ENCODE peak calls at places on chromosome 14, in nine cellular contexts. One of them, this sample, is unnamed.

GRCh38 chr14:79825046-79825521 is 386.2 kb downstream of the DIO2 start:
- DNase-seq in activated CD8-positive, alpha-beta memory T cell treated with anti-CD3 and anti-CD28 coated beads, Interleukin-2, amount 10 ng/mL, durations not matched to agents 7 days and 5 days: no peak
- DNase-seq in brain microvascular endothelial cell: no peak
- DNase-seq in caudate nucleus: no peak
- DNase-seq in mesothelial cell of epicardium: no peak
- DNase-seq in naive B cell: no peak
- DNase-seq in NCI-H2081: no peak
- DNase-seq in Daoy: no peak
- DNase-seq in GM23338: no peak
- DNase-seq in this sample: no peak

GRCh38 chr14:102544745-102545460 is 35.3 kb upstream of the ANKRD9 start:
- DNase-seq in activated CD8-positive, alpha-beta memory T cell treated with anti-CD3 and anti-CD28 coated beads, Interleukin-2, amount 10 ng/mL, durations not matched to agents 7 days and 5 days: peak
- DNase-seq in brain microvascular endothelial cell: no peak
- DNase-seq in caudate nucleus: no peak
- DNase-seq in mesothelial cell of epicardium: no peak
- DNase-seq in naive B cell: peak
- DNase-seq in NCI-H2081: no peak
- DNase-seq in Daoy: no peak
- DNase-seq in GM23338: peak
- DNase-seq in this sample: peak

GRCh38 chr14:24801024-24801423 is 167.0 kb upstream of the GZMB start:
- DNase-seq in activated CD8-positive, alpha-beta memory T cell treated with anti-CD3 and anti-CD28 coated beads, Interleukin-2, amount 10 ng/mL, durations not matched to agents 7 days and 5 days: no peak
- DNase-seq in brain microvascular endothelial cell: no peak
- DNase-seq in caudate nucleus: no peak
- DNase-seq in mesothelial cell of epicardium: no peak
- DNase-seq in naive B cell: no peak
- DNase-seq in NCI-H2081: no peak
- DNase-seq in Daoy: no peak
- DNase-seq in GM23338: no peak
- DNase-seq in this sample: no peak

GRCh38 chr14:81831128-81831815 is 297.6 kb upstream of the SEL1L start:
- DNase-seq in activated CD8-positive, alpha-beta memory T cell treated with anti-CD3 and anti-CD28 coated beads, Interleukin-2, amount 10 ng/mL, durations not matched to agents 7 days and 5 days: no peak
- DNase-seq in brain microvascular endothelial cell: no peak
- DNase-seq in caudate nucleus: no peak
- DNase-seq in mesothelial cell of epicardium: no peak
- DNase-seq in naive B cell: no peak
- DNase-seq in NCI-H2081: no peak
- DNase-seq in Daoy: no peak
- DNase-seq in GM23338: peak
- DNase-seq in this sample: peak

GRCh38 chr14:102590667-102591099 is 1.8 kb upstream of the RCOR1 start:
- DNase-seq in activated CD8-positive, alpha-beta memory T cell treated with anti-CD3 and anti-CD28 coated beads, Interleukin-2, amount 10 ng/mL, durations not matched to agents 7 days and 5 days: no peak
- DNase-seq in brain microvascular endothelial cell: no peak
- DNase-seq in caudate nucleus: no peak
- DNase-seq in mesothelial cell of epicardium: no peak
- DNase-seq in naive B cell: no peak
- DNase-seq in NCI-H2081: no peak
- DNase-seq in Daoy: peak
- DNase-seq in GM23338: peak
- DNase-seq in this sample: peak

GRCh38 chr14:81211844-81212243 is 8.9 kb downstream of the GTF2A1 start:
- DNase-seq in activated CD8-positive, alpha-beta memory T cell treated with anti-CD3 and anti-CD28 coated beads, Interleukin-2, amount 10 ng/mL, durations not matched to agents 7 days and 5 days: no peak
- DNase-seq in brain microvascular endothelial cell: peak
- DNase-seq in caudate nucleus: no peak
- DNase-seq in mesothelial cell of epicardium: no peak
- DNase-seq in naive B cell: peak
- DNase-seq in NCI-H2081: no peak
- DNase-seq in Daoy: no peak
- DNase-seq in GM23338: peak
- DNase-seq in this sample: peak

GRCh38 chr14:26414933-26415332 is 182.9 kb downstream of the NOVA1 start:
- DNase-seq in activated CD8-positive, alpha-beta memory T cell treated with anti-CD3 and anti-CD28 coated beads, Interleukin-2, amount 10 ng/mL, durations not matched to agents 7 days and 5 days: no peak
- DNase-seq in brain microvascular endothelial cell: no peak
- DNase-seq in caudate nucleus: no peak
- DNase-seq in mesothelial cell of epicardium: no peak
- DNase-seq in naive B cell: no peak
- DNase-seq in NCI-H2081: no peak
- DNase-seq in Daoy: no peak
- DNase-seq in GM23338: no peak
- DNase-seq in this sample: no peak

GRCh38 chr14:61280526-61281185 is 482 bp downstream of the TMEM30B start:
- DNase-seq in activated CD8-positive, alpha-beta memory T cell treated with anti-CD3 and anti-CD28 coated beads, Interleukin-2, amount 10 ng/mL, durations not matched to agents 7 days and 5 days: peak
- DNase-seq in brain microvascular endothelial cell: peak
- DNase-seq in caudate nucleus: no peak
- DNase-seq in mesothelial cell of epicardium: peak
- DNase-seq in naive B cell: peak
- DNase-seq in NCI-H2081: peak
- DNase-seq in Daoy: no peak
- DNase-seq in GM23338: peak
- DNase-seq in this sample: peak

GRCh38 chr14:51546603-51547258 is 105.0 kb upstream of the FRMD6 start:
- DNase-seq in activated CD8-positive, alpha-beta memory T cell treated with anti-CD3 and anti-CD28 coated beads, Interleukin-2, amount 10 ng/mL, durations not matched to agents 7 days and 5 days: no peak
- DNase-seq in brain microvascular endothelial cell: no peak
- DNase-seq in caudate nucleus: no peak
- DNase-seq in mesothelial cell of epicardium: no peak
- DNase-seq in naive B cell: no peak
- DNase-seq in NCI-H2081: no peak
- DNase-seq in Daoy: peak
- DNase-seq in GM23338: no peak
- DNase-seq in this sample: no peak

GRCh38 chr14:105974902-105975301 is 448.5 kb downstream of the TMEM121 start:
- DNase-seq in activated CD8-positive, alpha-beta memory T cell treated with anti-CD3 and anti-CD28 coated beads, Interleukin-2, amount 10 ng/mL, durations not matched to agents 7 days and 5 days: peak
- DNase-seq in brain microvascular endothelial cell: no peak
- DNase-seq in caudate nucleus: no peak
- DNase-seq in mesothelial cell of epicardium: no peak
- DNase-seq in naive B cell: peak
- DNase-seq in NCI-H2081: no peak
- DNase-seq in Daoy: peak
- DNase-seq in GM23338: peak
- DNase-seq in this sample: no peak

GRCh38 chr14:24816011-24816928 is 182.3 kb upstream of the GZMB start:
- DNase-seq in activated CD8-positive, alpha-beta memory T cell treated with anti-CD3 and anti-CD28 coated beads, Interleukin-2, amount 10 ng/mL, durations not matched to agents 7 days and 5 days: no peak
- DNase-seq in brain microvascular endothelial cell: no peak
- DNase-seq in caudate nucleus: no peak
- DNase-seq in mesothelial cell of epicardium: no peak
- DNase-seq in naive B cell: no peak
- DNase-seq in NCI-H2081: no peak
- DNase-seq in Daoy: no peak
- DNase-seq in GM23338: no peak
- DNase-seq in this sample: no peak

GRCh38 chr14:89486505-89486904 is 69.5 kb upstream of the FOXN3 start:
- DNase-seq in activated CD8-positive, alpha-beta memory T cell treated with anti-CD3 and anti-CD28 coated beads, Interleukin-2, amount 10 ng/mL, durations not matched to agents 7 days and 5 days: no peak
- DNase-seq in brain microvascular endothelial cell: no peak
- DNase-seq in caudate nucleus: no peak
- DNase-seq in mesothelial cell of epicardium: no peak
- DNase-seq in naive B cell: no peak
- DNase-seq in NCI-H2081: no peak
- DNase-seq in Daoy: no peak
- DNase-seq in GM23338: no peak
- DNase-seq in this sample: no peak

GRCh38 chr14:95496111-95496681 is 20.3 kb downstream of the SYNE3 start:
- DNase-seq in activated CD8-positive, alpha-beta memory T cell treated with anti-CD3 and anti-CD28 coated beads, Interleukin-2, amount 10 ng/mL, durations not matched to agents 7 days and 5 days: no peak
- DNase-seq in brain microvascular endothelial cell: no peak
- DNase-seq in caudate nucleus: no peak
- DNase-seq in mesothelial cell of epicardium: no peak
- DNase-seq in naive B cell: no peak
- DNase-seq in NCI-H2081: no peak
- DNase-seq in Daoy: no peak
- DNase-seq in GM23338: no peak
- DNase-seq in this sample: no peak

GRCh38 chr14:95142208-95142607 is 15.1 kb downstream of the DICER1 start:
- DNase-seq in activated CD8-positive, alpha-beta memory T cell treated with anti-CD3 and anti-CD28 coated beads, Interleukin-2, amount 10 ng/mL, durations not matched to agents 7 days and 5 days: no peak
- DNase-seq in brain microvascular endothelial cell: no peak
- DNase-seq in caudate nucleus: no peak
- DNase-seq in mesothelial cell of epicardium: no peak
- DNase-seq in naive B cell: no peak
- DNase-seq in NCI-H2081: no peak
- DNase-seq in Daoy: no peak
- DNase-seq in GM23338: no peak
- DNase-seq in this sample: no peak

GRCh38 chr14:37172024-37172869 is at the start of gene SLC25A21:
- DNase-seq in activated CD8-positive, alpha-beta memory T cell treated with anti-CD3 and anti-CD28 coated beads, Interleukin-2, amount 10 ng/mL, durations not matched to agents 7 days and 5 days: no peak
- DNase-seq in brain microvascular endothelial cell: peak
- DNase-seq in caudate nucleus: peak
- DNase-seq in mesothelial cell of epicardium: peak
- DNase-seq in naive B cell: no peak
- DNase-seq in NCI-H2081: peak
- DNase-seq in Daoy: peak
- DNase-seq in GM23338: peak
- DNase-seq in this sample: peak

GRCh38 chr14:102728509-102728908 is 48.7 kb upstream of the TRAF3 start:
- DNase-seq in activated CD8-positive, alpha-beta memory T cell treated with anti-CD3 and anti-CD28 coated beads, Interleukin-2, amount 10 ng/mL, durations not matched to agents 7 days and 5 days: no peak
- DNase-seq in brain microvascular endothelial cell: no peak
- DNase-seq in caudate nucleus: no peak
- DNase-seq in mesothelial cell of epicardium: no peak
- DNase-seq in naive B cell: no peak
- DNase-seq in NCI-H2081: no peak
- DNase-seq in Daoy: no peak
- DNase-seq in GM23338: no peak
- DNase-seq in this sample: no peak

GRCh38 chr14:38721822-38722431 is 381.1 kb downstream of the SEC23A start:
- DNase-seq in activated CD8-positive, alpha-beta memory T cell treated with anti-CD3 and anti-CD28 coated beads, Interleukin-2, amount 10 ng/mL, durations not matched to agents 7 days and 5 days: peak
- DNase-seq in brain microvascular endothelial cell: peak
- DNase-seq in caudate nucleus: no peak
- DNase-seq in mesothelial cell of epicardium: no peak
- DNase-seq in naive B cell: no peak
- DNase-seq in NCI-H2081: peak
- DNase-seq in Daoy: no peak
- DNase-seq in GM23338: peak
- DNase-seq in this sample: peak